ENCODE peak calls at places on chromosomes 6 and 20, in ten cellular contexts. One of them, this sample, is unnamed.

GRCh38 chr6:15352884-15353283 is 107.0 kb downstream of the JARID2 start:
- DNase-seq in RKO: no peak
- DNase-seq in fibroblast of pulmonary artery: peak; percentile 34
- DNase-seq in NCI-H1436: no peak
- DNase-seq in Peyer's patch: no peak
- DNase-seq in T-helper 2 cell: no peak
- DNase-seq in Right ventricle myocardium superior: no peak
- DNase-seq in hepatocyte: no peak
- DNase-seq in astrocyte of the spinal cord: no peak
- DNase-seq in iPS-NIHi11: no peak
- DNase-seq in this sample: no peak

GRCh38 chr20:32509639-32510066 is 75.5 kb downstream of the NOL4L start:
- DNase-seq in RKO: no peak
- DNase-seq in fibroblast of pulmonary artery: no peak
- DNase-seq in NCI-H1436: no peak
- DNase-seq in Peyer's patch: peak; percentile 82
- DNase-seq in T-helper 2 cell: peak; percentile 21
- DNase-seq in Right ventricle myocardium superior: no peak
- DNase-seq in hepatocyte: no peak
- DNase-seq in astrocyte of the spinal cord: no peak
- DNase-seq in iPS-NIHi11: no peak
- DNase-seq in this sample: no peak

GRCh38 chr20:7180261-7181045 is 413.0 kb downstream of the BMP2 start:
- DNase-seq in RKO: no peak
- DNase-seq in fibroblast of pulmonary artery: peak; percentile 52
- DNase-seq in NCI-H1436: no peak
- DNase-seq in Peyer's patch: no peak
- DNase-seq in T-helper 2 cell: no peak
- DNase-seq in Right ventricle myocardium superior: no peak
- DNase-seq in hepatocyte: no peak
- DNase-seq in astrocyte of the spinal cord: peak; percentile 45
- DNase-seq in iPS-NIHi11: no peak
- DNase-seq in this sample: peak; percentile 30

GRCh38 chr20:51237790-51238189 is 214.9 kb upstream of the KCNG1 start:
- DNase-seq in RKO: no peak
- DNase-seq in fibroblast of pulmonary artery: no peak
- DNase-seq in NCI-H1436: no peak
- DNase-seq in Peyer's patch: no peak
- DNase-seq in T-helper 2 cell: no peak
- DNase-seq in Right ventricle myocardium superior: peak; percentile 51
- DNase-seq in hepatocyte: no peak
- DNase-seq in astrocyte of the spinal cord: no peak
- DNase-seq in iPS-NIHi11: no peak
- DNase-seq in this sample: peak; percentile 24

GRCh38 chr6:136600818-136601217 is 50.6 kb upstream of the MAP7 start:
- DNase-seq in RKO: no peak
- DNase-seq in fibroblast of pulmonary artery: no peak
- DNase-seq in NCI-H1436: no peak
- DNase-seq in Peyer's patch: no peak
- DNase-seq in T-helper 2 cell: no peak
- DNase-seq in Right ventricle myocardium superior: no peak
- DNase-seq in hepatocyte: peak; percentile 17
- DNase-seq in astrocyte of the spinal cord: no peak
- DNase-seq in iPS-NIHi11: no peak
- DNase-seq in this sample: no peak

GRCh38 chr6:115643762-115644161 is 416.9 kb downstream of the FRK start:
- DNase-seq in RKO: peak; percentile 33
- DNase-seq in fibroblast of pulmonary artery: peak; percentile 36
- DNase-seq in NCI-H1436: no peak
- DNase-seq in Peyer's patch: no peak
- DNase-seq in T-helper 2 cell: no peak
- DNase-seq in Right ventricle myocardium superior: no peak
- DNase-seq in hepatocyte: peak; percentile 53
- DNase-seq in astrocyte of the spinal cord: peak; percentile 44
- DNase-seq in iPS-NIHi11: no peak
- DNase-seq in this sample: peak; percentile 18

GRCh38 chr6:43833996-43834390 is 64.0 kb downstream of the VEGFA start:
- DNase-seq in RKO: no peak
- DNase-seq in fibroblast of pulmonary artery: no peak
- DNase-seq in NCI-H1436: no peak
- DNase-seq in Peyer's patch: no peak
- DNase-seq in T-helper 2 cell: no peak
- DNase-seq in Right ventricle myocardium superior: no peak
- DNase-seq in hepatocyte: no peak
- DNase-seq in astrocyte of the spinal cord: no peak
- DNase-seq in iPS-NIHi11: no peak
- DNase-seq in this sample: no peak

GRCh38 chr6:69729870-69730449 is 66.8 kb downstream of the LMBRD1 start:
- DNase-seq in RKO: peak; percentile 36
- DNase-seq in fibroblast of pulmonary artery: peak; percentile 21
- DNase-seq in NCI-H1436: no peak
- DNase-seq in Peyer's patch: no peak
- DNase-seq in T-helper 2 cell: no peak
- DNase-seq in Right ventricle myocardium superior: no peak
- DNase-seq in hepatocyte: no peak
- DNase-seq in astrocyte of the spinal cord: peak; percentile 13
- DNase-seq in iPS-NIHi11: no peak
- DNase-seq in this sample: peak; percentile 23

GRCh38 chr6:37323568-37323967 is 30.2 kb upstream of the RNF8 start:
- DNase-seq in RKO: no peak
- DNase-seq in fibroblast of pulmonary artery: peak; percentile 44
- DNase-seq in NCI-H1436: no peak
- DNase-seq in Peyer's patch: no peak
- DNase-seq in T-helper 2 cell: no peak
- DNase-seq in Right ventricle myocardium superior: no peak
- DNase-seq in hepatocyte: no peak
- DNase-seq in astrocyte of the spinal cord: peak; percentile 15
- DNase-seq in iPS-NIHi11: no peak
- DNase-seq in this sample: peak; percentile 21

GRCh38 chr20:61797200-61797599 is 268.5 kb downstream of the TAF4 start:
- DNase-seq in RKO: no peak
- DNase-seq in fibroblast of pulmonary artery: no peak
- DNase-seq in NCI-H1436: no peak
- DNase-seq in Peyer's patch: no peak
- DNase-seq in T-helper 2 cell: no peak
- DNase-seq in Right ventricle myocardium superior: peak; percentile 21
- DNase-seq in hepatocyte: no peak
- DNase-seq in astrocyte of the spinal cord: peak; percentile 22
- DNase-seq in iPS-NIHi11: peak; percentile 52
- DNase-seq in this sample: no peak

GRCh38 chr6:44373051-44373450 is 14.5 kb upstream of the CDC5L start:
- DNase-seq in RKO: no peak
- DNase-seq in fibroblast of pulmonary artery: no peak
- DNase-seq in NCI-H1436: no peak
- DNase-seq in Peyer's patch: no peak
- DNase-seq in T-helper 2 cell: no peak
- DNase-seq in Right ventricle myocardium superior: no peak
- DNase-seq in hepatocyte: no peak
- DNase-seq in astrocyte of the spinal cord: no peak
- DNase-seq in iPS-NIHi11: no peak
- DNase-seq in this sample: peak; percentile 11

GRCh38 chr20:46872315-46873211 is 22.1 kb upstream of the EYA2 start:
- DNase-seq in RKO: peak; percentile 38
- DNase-seq in fibroblast of pulmonary artery: peak; percentile 6
- DNase-seq in NCI-H1436: no peak
- DNase-seq in Peyer's patch: no peak
- DNase-seq in T-helper 2 cell: no peak
- DNase-seq in Right ventricle myocardium superior: peak; percentile 58
- DNase-seq in hepatocyte: no peak
- DNase-seq in astrocyte of the spinal cord: no peak
- DNase-seq in iPS-NIHi11: peak; percentile 26
- DNase-seq in this sample: peak; percentile 21

GRCh38 chr20:6164421-6165341 is 41.9 kb upstream of the FERMT1 start:
- DNase-seq in RKO: no peak
- DNase-seq in fibroblast of pulmonary artery: no peak
- DNase-seq in NCI-H1436: no peak
- DNase-seq in Peyer's patch: no peak
- DNase-seq in T-helper 2 cell: no peak
- DNase-seq in Right ventricle myocardium superior: peak; percentile 60
- DNase-seq in hepatocyte: no peak
- DNase-seq in astrocyte of the spinal cord: peak; percentile 24
- DNase-seq in iPS-NIHi11: no peak
- DNase-seq in this sample: peak; percentile 29

GRCh38 chr20:46640044-46640443 is 11.2 kb downstream of the SLC13A3 start:
- DNase-seq in RKO: no peak
- DNase-seq in fibroblast of pulmonary artery: no peak
- DNase-seq in NCI-H1436: no peak
- DNase-seq in Peyer's patch: no peak
- DNase-seq in T-helper 2 cell: no peak
- DNase-seq in Right ventricle myocardium superior: no peak
- DNase-seq in hepatocyte: no peak
- DNase-seq in astrocyte of the spinal cord: no peak
- DNase-seq in iPS-NIHi11: no peak
- DNase-seq in this sample: no peak

GRCh38 chr6:47034919-47035318 is 7.2 kb downstream of the ADGRF1 start:
- DNase-seq in RKO: no peak
- DNase-seq in fibroblast of pulmonary artery: peak; percentile 83
- DNase-seq in NCI-H1436: peak; percentile 39
- DNase-seq in Peyer's patch: no peak
- DNase-seq in T-helper 2 cell: no peak
- DNase-seq in Right ventricle myocardium superior: no peak
- DNase-seq in hepatocyte: peak; percentile 83
- DNase-seq in astrocyte of the spinal cord: peak; percentile 99
- DNase-seq in iPS-NIHi11: peak; percentile 52
- DNase-seq in this sample: peak; percentile 27

GRCh38 chr6:133265066-133265465 is 23.9 kb downstream of the EYA4 start:
- DNase-seq in RKO: no peak
- DNase-seq in fibroblast of pulmonary artery: no peak
- DNase-seq in NCI-H1436: no peak
- DNase-seq in Peyer's patch: no peak
- DNase-seq in T-helper 2 cell: no peak
- DNase-seq in Right ventricle myocardium superior: no peak
- DNase-seq in hepatocyte: no peak
- DNase-seq in astrocyte of the spinal cord: no peak
- DNase-seq in iPS-NIHi11: no peak
- DNase-seq in this sample: no peak

GRCh38 chr20:51628533-51629398 is 86.2 kb upstream of the NFATC2 start:
- DNase-seq in RKO: no peak
- DNase-seq in fibroblast of pulmonary artery: peak; percentile 86
- DNase-seq in NCI-H1436: no peak
- DNase-seq in Peyer's patch: no peak
- DNase-seq in T-helper 2 cell: no peak
- DNase-seq in Right ventricle myocardium superior: no peak
- DNase-seq in hepatocyte: no peak
- DNase-seq in astrocyte of the spinal cord: peak; percentile 93
- DNase-seq in iPS-NIHi11: no peak
- DNase-seq in this sample: peak; percentile 46

GRCh38 chr6:168408504-168409136 is 32.4 kb upstream of the SMOC2 start:
- DNase-seq in RKO: no peak
- DNase-seq in fibroblast of pulmonary artery: no peak
- DNase-seq in NCI-H1436: no peak
- DNase-seq in Peyer's patch: no peak
- DNase-seq in T-helper 2 cell: no peak
- DNase-seq in Right ventricle myocardium superior: no peak
- DNase-seq in hepatocyte: no peak
- DNase-seq in astrocyte of the spinal cord: no peak
- DNase-seq in iPS-NIHi11: no peak
- DNase-seq in this sample: no peak

GRCh38 chr6:42441661-42442081 is 10.1 kb downstream of the TRERF1 start:
- DNase-seq in RKO: no peak
- DNase-seq in fibroblast of pulmonary artery: no peak
- DNase-seq in NCI-H1436: no peak
- DNase-seq in Peyer's patch: peak; percentile 42
- DNase-seq in T-helper 2 cell: peak; percentile 24
- DNase-seq in Right ventricle myocardium superior: no peak
- DNase-seq in hepatocyte: peak; percentile 23
- DNase-seq in astrocyte of the spinal cord: no peak
- DNase-seq in iPS-NIHi11: peak; percentile 31
- DNase-seq in this sample: no peak

GRCh38 chr20:7866279-7866678 is 74.0 kb downstream of the HAO1 start:
- DNase-seq in RKO: no peak
- DNase-seq in fibroblast of pulmonary artery: no peak
- DNase-seq in NCI-H1436: no peak
- DNase-seq in Peyer's patch: no peak
- DNase-seq in T-helper 2 cell: no peak
- DNase-seq in Right ventricle myocardium superior: no peak
- DNase-seq in hepatocyte: peak; percentile 50
- DNase-seq in astrocyte of the spinal cord: no peak
- DNase-seq in iPS-NIHi11: no peak
- DNase-seq in this sample: no peak

GRCh38 chr6:98924647-98925046 is 23.1 kb downstream of the FBXL4 start:
- DNase-seq in RKO: no peak
- DNase-seq in fibroblast of pulmonary artery: no peak
- DNase-seq in NCI-H1436: no peak
- DNase-seq in Peyer's patch: peak; percentile 52
- DNase-seq in T-helper 2 cell: no peak
- DNase-seq in Right ventricle myocardium superior: peak; percentile 76
- DNase-seq in hepatocyte: no peak
- DNase-seq in astrocyte of the spinal cord: no peak
- DNase-seq in iPS-NIHi11: no peak
- DNase-seq in this sample: no peak